ENCODE peak calls at places on chromosomes 5 and 9, in eight cellular contexts. N, S, J, F, G, V, K and D are unnamed samples.

GRCh38 chr9:68708089-68708488 is 3.0 kb downstream of the PIP5K1B start:
- DNase-seq in N (no peak), S (no peak), J (no peak), F (no peak), G (no peak), V (no peak), K (no peak), D (no peak)

GRCh38 chr9:82532504-82532903 is 530.4 kb downstream of the RASEF start:
- DNase-seq in N (no peak), S (no peak), J (no peak), F (no peak), G (no peak), V (no peak), K (no peak), D (no peak)

GRCh38 chr5:62260510-62260909 is 45.5 kb upstream of the KIF2A start:
- DNase-seq in N (no peak), S (no peak), J (peak; percentile 9), F (no peak), G (no peak), V (no peak), K (no peak), D (no peak)

GRCh38 chr5:120767171-120767820 is 303.2 kb downstream of the PRR16 start:
- DNase-seq in N (no peak), S (no peak), J (peak; percentile 76), F (no peak), G (no peak), V (no peak), K (no peak), D (no peak)

GRCh38 chr9:136545065-136545965 is 533 bp downstream of the NOTCH1 start:
- DNase-seq in N (no peak), S (no peak), J (no peak), F (no peak), G (no peak), V (no peak), K (peak; percentile 93), D (no peak)

GRCh38 chr9:137306546-137307254 is 4.6 kb upstream of the NRARP start:
- DNase-seq in N (no peak), S (no peak), J (no peak), F (no peak), G (peak; percentile 55), V (no peak), K (peak; percentile 77), D (no peak)

GRCh38 chr5:165119175-165119574 is 1613.8 kb downstream of the MAT2B start:
- DNase-seq in N (no peak), S (no peak), J (no peak), F (no peak), G (no peak), V (no peak), K (no peak), D (no peak)

GRCh38 chr9:13205824-13206223 is 73.7 kb downstream of the MPDZ start:
- DNase-seq in N (no peak), S (no peak), J (no peak), F (no peak), G (no peak), V (no peak), K (no peak), D (no peak)

GRCh38 chr9:132168347-132168746 is 6.5 kb downstream of the NTNG2 start:
- DNase-seq in N (no peak), S (no peak), J (no peak), F (peak; percentile 72), G (no peak), V (no peak), K (no peak), D (no peak)

GRCh38 chr5:113213551-113213971 is 221.2 kb downstream of the TSSK1B start:
- DNase-seq in N (no peak), S (no peak), J (no peak), F (no peak), G (no peak), V (no peak), K (no peak), D (no peak)

GRCh38 chr9:136093995-136094881 is 851 bp downstream of the NACC2 start:
- DNase-seq in N (peak; percentile 66), S (peak; percentile 81), J (peak; percentile 70), F (peak; percentile 86), G (no peak), V (peak; percentile 60), K (peak; percentile 91), D (no peak)

GRCh38 chr9:122580360-122580759 is 2.8 kb downstream of the OR1L8 start:
- DNase-seq in N (no peak), S (peak; percentile 70), J (peak; percentile 84), F (no peak), G (no peak), V (no peak), K (no peak), D (peak; percentile 31)

GRCh38 chr9:81687521-81688261 is 1.7 kb downstream of the TLE1 start:
- DNase-seq in N (peak; percentile 36), S (peak; percentile 52), J (no peak), F (peak; percentile 64), G (peak; percentile 56), V (peak; percentile 60), K (peak; percentile 89), D (no peak)

GRCh38 chr5:133400831-133401351 is 211.4 kb downstream of the FSTL4 start:
- DNase-seq in N (no peak), S (no peak), J (no peak), F (peak; percentile 40), G (no peak), V (no peak), K (peak; percentile 59), D (no peak)

DNA sequence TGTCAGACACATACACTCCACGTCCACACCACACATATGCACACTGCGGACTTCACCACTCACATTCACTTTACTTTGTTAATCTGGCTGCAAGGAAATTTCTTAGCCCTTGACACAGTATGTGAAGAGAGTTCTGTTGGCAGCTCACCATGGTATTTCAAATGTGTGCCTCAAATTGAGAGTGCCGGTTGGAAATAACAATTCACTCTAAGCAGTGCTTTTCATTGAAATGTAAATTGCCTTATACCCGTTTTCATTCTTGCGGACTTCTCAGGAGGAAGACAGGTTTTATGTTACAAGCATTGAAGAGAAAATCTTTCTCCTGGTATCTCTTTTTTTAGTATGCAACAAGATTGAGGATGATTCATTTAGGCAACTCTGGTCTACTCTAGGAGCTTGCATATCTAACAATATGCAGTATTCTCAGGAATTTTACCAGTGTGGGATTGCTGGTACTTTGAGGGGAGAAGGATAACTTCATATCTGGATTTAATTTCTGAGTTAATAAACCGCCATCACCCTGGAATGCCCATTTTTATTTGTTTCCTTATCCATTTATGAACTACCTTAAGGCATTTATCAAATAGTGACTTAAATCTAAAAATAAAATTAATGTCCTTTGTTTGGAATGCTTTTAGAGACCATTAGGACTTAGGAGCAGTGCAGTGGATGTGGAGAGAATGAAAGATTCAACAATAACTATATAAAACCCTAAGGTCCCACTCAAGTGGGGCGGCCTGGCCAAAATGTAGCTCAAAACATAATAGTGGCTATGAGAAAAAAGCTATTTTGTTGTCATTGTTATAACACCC is 87.0 kb downstream of the IQGAP2 start:
- DNase-seq in N (no peak), S (no peak), J (no peak), F (no peak), G (no peak), V (no peak), K (no peak), D (no peak)
- H3K4me3 ChIP-seq in N (no peak overlapping the region), S (no peak overlapping the region), J (no peak overlapping the region), F (no peak overlapping the region), G (no peak overlapping the region), V (no peak overlapping the region), K (no peak overlapping the region), D (no peak overlapping the region)

GRCh38 chr5:7678057-7678456 is 172.9 kb downstream of the CFAP90 start:
- DNase-seq in N (no peak), S (no peak), J (no peak), F (no peak), G (no peak), V (no peak), K (no peak), D (no peak)
- TF ChIP-seq CTCF in N (no peak), S (no peak), J (no peak), F (no peak), G (no peak), V (no peak), K (no peak), D (no peak)

GRCh38 chr5:69367697-69368279 is 1.5 kb downstream of the AK6 start:
- DNase-seq in N (no peak), S (no peak), J (no peak), F (no peak), G (no peak), V (no peak), K (no peak), D (no peak)
- H3K4me3 ChIP-seq in N (peak overlapping the region; percentile 83), S (peak overlapping the region; percentile 80), J (peak overlapping the region; percentile 96), F (peak overlapping the region; percentile 90), G (peak overlapping the region; percentile 81), V (no peak overlapping the region), K (peak overlapping the region; percentile 87), D (peak overlapping the region; percentile 84)

GRCh38 chr9:93587651-93588347 is 11.4 kb downstream of the PHF2 start:
- DNase-seq in N (no peak), S (no peak), J (no peak), F (peak; percentile 52), G (no peak), V (no peak), K (peak; percentile 64), D (no peak)
- TF ChIP-seq CTCF in N (peak; percentile 14), S (no peak), J (peak; percentile 29), F (peak; percentile 43), G (no peak), V (no peak), K (no peak), D (peak; percentile 29)

GRCh38 chr5:38448553-38449350 is 107.7 kb downstream of the LIFR start:
- DNase-seq in N (no peak), S (no peak), J (no peak), F (no peak), G (no peak), V (no peak), K (no peak), D (no peak)
- H3K4me3 ChIP-seq in N (no peak overlapping the region), S (no peak overlapping the region), J (no peak overlapping the region), F (no peak overlapping the region), G (no peak overlapping the region), V (no peak overlapping the region), K (no peak overlapping the region), D (no peak overlapping the region)